ENCODE peak calls at places on chromosomes 16 and 17, in eight cellular contexts. One of them, this sample, is unnamed.

GRCh38 chr16:17271687-17272086 is 199.1 kb downstream of the XYLT1 start:
- DNase-seq in CD4-positive, alpha-beta T cell: no peak
- DNase-seq in transverse colon: peak; percentile 38
- DNase-seq in AG09309: no peak
- DNase-seq in fibroblast of mammary gland: no peak
- DNase-seq in GM13976: no peak
- DNase-seq in psoas muscle: no peak
- DNase-seq in H9: no peak
- DNase-seq in this sample: no peak

GRCh38 chr16:74811911-74812310 is 37.3 kb upstream of the FA2H start:
- DNase-seq in fibroblast of mammary gland: no peak
- DNase-seq in AG09309: no peak
- DNase-seq in GM13976: no peak
- DNase-seq in CD4-positive, alpha-beta T cell: no peak
- DNase-seq in transverse colon: no peak
- DNase-seq in psoas muscle: no peak
- DNase-seq in H9: no peak
- DNase-seq in this sample: no peak

GRCh38 chr17:75763613-75764416 is 1.2 kb downstream of the GALK1 start:
- DNase-seq in psoas muscle: no peak
- DNase-seq in H9: peak; percentile 39
- DNase-seq in CD4-positive, alpha-beta T cell: no peak
- DNase-seq in transverse colon: no peak
- DNase-seq in AG09309: no peak
- DNase-seq in GM13976: no peak
- DNase-seq in fibroblast of mammary gland: no peak
- DNase-seq in this sample: peak; percentile 63

GRCh38 chr17:46159686-46160085 is 33.5 kb downstream of the KANSL1 start:
- DNase-seq in psoas muscle: no peak
- DNase-seq in H9: no peak
- DNase-seq in fibroblast of mammary gland: peak; percentile 78
- DNase-seq in GM13976: no peak
- DNase-seq in CD4-positive, alpha-beta T cell: no peak
- DNase-seq in AG09309: peak; percentile 66
- DNase-seq in transverse colon: no peak
- DNase-seq in this sample: no peak

GRCh38 chr17:44095647-44096496 is 25.3 kb downstream of the G6PC3 start:
- DNase-seq in GM13976: peak; percentile 61
- DNase-seq in CD4-positive, alpha-beta T cell: no peak
- DNase-seq in AG09309: peak; percentile 70
- DNase-seq in H9: peak; percentile 98
- DNase-seq in fibroblast of mammary gland: peak; percentile 91
- DNase-seq in transverse colon: peak; percentile 58
- DNase-seq in psoas muscle: peak; percentile 68
- DNase-seq in this sample: peak; percentile 99

GRCh38 chr17:5354886-5355415 is 64.5 kb downstream of the NUP88 start:
- DNase-seq in CD4-positive, alpha-beta T cell: no peak
- DNase-seq in psoas muscle: no peak
- DNase-seq in transverse colon: no peak
- DNase-seq in fibroblast of mammary gland: no peak
- DNase-seq in AG09309: no peak
- DNase-seq in GM13976: no peak
- DNase-seq in H9: no peak
- DNase-seq in this sample: no peak

GRCh38 chr16:49659356-49659755 is 196.6 kb downstream of the ZNF423 start:
- DNase-seq in GM13976: no peak
- DNase-seq in AG09309: no peak
- DNase-seq in H9: no peak
- DNase-seq in fibroblast of mammary gland: no peak
- DNase-seq in CD4-positive, alpha-beta T cell: no peak
- DNase-seq in psoas muscle: no peak
- DNase-seq in transverse colon: no peak
- DNase-seq in this sample: no peak

GRCh38 chr16:825298-826061 is 24.9 kb upstream of the GNG13 start:
- DNase-seq in H9: no peak
- DNase-seq in psoas muscle: peak; percentile 46
- DNase-seq in fibroblast of mammary gland: no peak
- DNase-seq in GM13976: no peak
- DNase-seq in AG09309: no peak
- DNase-seq in transverse colon: no peak
- DNase-seq in CD4-positive, alpha-beta T cell: no peak
- DNase-seq in this sample: no peak

GRCh38 chr17:55089955-55090573 is 121.5 kb downstream of the STXBP4 start:
- DNase-seq in H9: no peak
- DNase-seq in CD4-positive, alpha-beta T cell: peak; percentile 7
- DNase-seq in psoas muscle: no peak
- DNase-seq in AG09309: no peak
- DNase-seq in fibroblast of mammary gland: peak; percentile 33
- DNase-seq in transverse colon: peak; percentile 11
- DNase-seq in GM13976: peak; percentile 36
- DNase-seq in this sample: peak; percentile 59

GRCh38 chr17:70808596-70808995 is 639.3 kb downstream of the KCNJ2 start:
- DNase-seq in CD4-positive, alpha-beta T cell: no peak
- DNase-seq in psoas muscle: no peak
- DNase-seq in GM13976: no peak
- DNase-seq in AG09309: no peak
- DNase-seq in fibroblast of mammary gland: no peak
- DNase-seq in transverse colon: no peak
- DNase-seq in H9: peak; percentile 37
- DNase-seq in this sample: peak; percentile 50

GRCh38 chr16:73879621-73880020 is 417.0 kb upstream of the PSMD7 start:
- DNase-seq in fibroblast of mammary gland: no peak
- DNase-seq in transverse colon: no peak
- DNase-seq in GM13976: no peak
- DNase-seq in psoas muscle: no peak
- DNase-seq in H9: no peak
- DNase-seq in AG09309: no peak
- DNase-seq in CD4-positive, alpha-beta T cell: no peak
- DNase-seq in this sample: no peak

GRCh38 chr17:79850571-79851460 is 11.6 kb upstream of the CBX4 start:
- DNase-seq in AG09309: no peak
- DNase-seq in psoas muscle: no peak
- DNase-seq in transverse colon: no peak
- DNase-seq in H9: no peak
- DNase-seq in CD4-positive, alpha-beta T cell: no peak
- DNase-seq in fibroblast of mammary gland: peak; percentile 61
- DNase-seq in GM13976: no peak
- DNase-seq in this sample: peak; percentile 70

GRCh38 chr17:45228121-45228941 is 6.6 kb downstream of the FMNL1 start:
- DNase-seq in GM13976: no peak
- DNase-seq in AG09309: no peak
- DNase-seq in H9: peak; percentile 44
- DNase-seq in fibroblast of mammary gland: no peak
- DNase-seq in psoas muscle: no peak
- DNase-seq in CD4-positive, alpha-beta T cell: no peak
- DNase-seq in transverse colon: peak; percentile 13
- DNase-seq in this sample: peak; percentile 55

GRCh38 chr17:76161619-76162222 is 20.7 kb upstream of the FOXJ1 start:
- DNase-seq in H9: no peak
- DNase-seq in CD4-positive, alpha-beta T cell: no peak
- DNase-seq in fibroblast of mammary gland: no peak
- DNase-seq in psoas muscle: no peak
- DNase-seq in GM13976: no peak
- DNase-seq in transverse colon: no peak
- DNase-seq in AG09309: no peak
- DNase-seq in this sample: no peak

DNA sequence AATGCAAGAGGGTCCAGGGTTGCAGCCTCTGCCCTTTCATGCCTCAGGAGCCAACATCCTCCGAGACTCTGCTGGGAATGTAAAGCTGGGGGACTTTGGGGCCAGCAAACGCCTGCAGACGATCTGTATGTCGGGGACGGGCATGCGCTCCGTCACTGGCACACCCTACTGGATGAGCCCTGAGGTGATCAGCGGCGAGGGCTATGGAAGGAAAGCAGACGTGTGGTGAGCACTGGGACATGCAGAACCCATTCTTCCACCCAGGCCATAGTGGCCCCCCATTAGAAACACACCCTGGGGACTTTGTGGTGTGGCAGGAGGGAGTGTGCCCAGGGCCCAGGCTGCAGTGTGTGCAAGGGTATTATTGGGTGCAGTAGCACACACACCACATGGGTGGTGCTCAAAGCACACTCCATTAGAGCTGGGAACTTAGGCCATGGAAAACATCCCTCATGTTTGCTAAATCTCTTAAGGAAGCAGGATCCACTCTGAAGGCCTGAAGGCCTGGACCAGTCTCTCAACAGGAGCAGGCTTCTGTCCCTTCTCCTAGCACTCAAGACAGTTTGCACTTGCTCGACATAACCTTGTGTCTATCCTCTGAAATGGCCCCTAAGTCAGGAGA is 7.6 kb downstream of the LIMD2 start:
- DNase-seq in CD4-positive, alpha-beta T cell: no peak
- DNase-seq in AG09309: no peak
- DNase-seq in H9: no peak
- DNase-seq in GM13976: no peak
- DNase-seq in fibroblast of mammary gland: no peak
- DNase-seq in transverse colon: no peak
- DNase-seq in psoas muscle: no peak
- DNase-seq in this sample: no peak
- TF ChIP-seq CTCF in CD4-positive, alpha-beta T cell: no peak
- TF ChIP-seq CTCF in AG09309: no peak
- TF ChIP-seq CTCF in H9: no peak
- TF ChIP-seq CTCF in GM13976: no peak
- TF ChIP-seq CTCF in fibroblast of mammary gland: no peak
- TF ChIP-seq CTCF in transverse colon: no peak
- TF ChIP-seq CTCF in psoas muscle: no peak
- TF ChIP-seq CTCF in this sample: no peak

GRCh38 chr17:14552311-14552710 is 251.4 kb downstream of the HS3ST3B1 start:
- DNase-seq in CD4-positive, alpha-beta T cell: no peak
- DNase-seq in fibroblast of mammary gland: no peak
- DNase-seq in transverse colon: no peak
- DNase-seq in H9: no peak
- DNase-seq in GM13976: no peak
- DNase-seq in psoas muscle: no peak
- DNase-seq in AG09309: no peak
- DNase-seq in this sample: no peak

GRCh38 chr17:14557482-14557881 is 256.6 kb downstream of the HS3ST3B1 start:
- DNase-seq in AG09309: no peak
- DNase-seq in psoas muscle: no peak
- DNase-seq in fibroblast of mammary gland: no peak
- DNase-seq in CD4-positive, alpha-beta T cell: no peak
- DNase-seq in GM13976: no peak
- DNase-seq in H9: no peak
- DNase-seq in transverse colon: no peak
- DNase-seq in this sample: no peak

GRCh38 chr17:14559720-14560119 is 258.8 kb downstream of the HS3ST3B1 start:
- DNase-seq in CD4-positive, alpha-beta T cell: no peak
- DNase-seq in transverse colon: no peak
- DNase-seq in H9: no peak
- DNase-seq in GM13976: no peak
- DNase-seq in psoas muscle: no peak
- DNase-seq in AG09309: no peak
- DNase-seq in fibroblast of mammary gland: no peak
- DNase-seq in this sample: no peak

GRCh38 chr17:14559220-14559619 is 258.3 kb downstream of the HS3ST3B1 start:
- DNase-seq in GM13976: no peak
- DNase-seq in fibroblast of mammary gland: no peak
- DNase-seq in CD4-positive, alpha-beta T cell: no peak
- DNase-seq in H9: no peak
- DNase-seq in transverse colon: no peak
- DNase-seq in psoas muscle: no peak
- DNase-seq in AG09309: no peak
- DNase-seq in this sample: no peak

GRCh38 chr17:14553847-14554246 is 253.0 kb downstream of the HS3ST3B1 start:
- DNase-seq in psoas muscle: no peak
- DNase-seq in fibroblast of mammary gland: no peak
- DNase-seq in GM13976: no peak
- DNase-seq in CD4-positive, alpha-beta T cell: no peak
- DNase-seq in transverse colon: no peak
- DNase-seq in H9: no peak
- DNase-seq in AG09309: no peak
- DNase-seq in this sample: no peak
- TF ChIP-seq CTCF in psoas muscle: no peak
- TF ChIP-seq CTCF in fibroblast of mammary gland: no peak
- TF ChIP-seq CTCF in GM13976: no peak
- TF ChIP-seq CTCF in CD4-positive, alpha-beta T cell: peak; percentile 12
- TF ChIP-seq CTCF in transverse colon: no peak
- TF ChIP-seq CTCF in H9: peak; percentile 48
- TF ChIP-seq CTCF in AG09309: no peak
- TF ChIP-seq CTCF in this sample: peak; percentile 65

GRCh38 chr16:88633684-88634140 is 4.7 kb upstream of the IL17C start:
- DNase-seq in GM13976: peak; percentile 89
- DNase-seq in transverse colon: peak; percentile 60
- DNase-seq in psoas muscle: no peak
- DNase-seq in AG09309: no peak
- DNase-seq in fibroblast of mammary gland: peak; percentile 36
- DNase-seq in H9: peak; percentile 86
- DNase-seq in CD4-positive, alpha-beta T cell: no peak
- DNase-seq in this sample: peak; percentile 90
- TF ChIP-seq CTCF in GM13976: peak; percentile 60
- TF ChIP-seq CTCF in transverse colon: peak; percentile 20
- TF ChIP-seq CTCF in psoas muscle: no peak
- TF ChIP-seq CTCF in AG09309: peak; percentile 39
- TF ChIP-seq CTCF in fibroblast of mammary gland: peak; percentile 27
- TF ChIP-seq CTCF in H9: peak; percentile 58
- TF ChIP-seq CTCF in CD4-positive, alpha-beta T cell: no peak
- TF ChIP-seq CTCF in this sample: peak; percentile 74

GRCh38 chr16:3762080-3762750 is 44.9 kb upstream of the TRAP1 start:
- DNase-seq in transverse colon: no peak
- DNase-seq in fibroblast of mammary gland: no peak
- DNase-seq in GM13976: no peak
- DNase-seq in AG09309: no peak
- DNase-seq in H9: no peak
- DNase-seq in CD4-positive, alpha-beta T cell: no peak
- DNase-seq in psoas muscle: no peak
- DNase-seq in this sample: no peak
- TF ChIP-seq CTCF in transverse colon: no peak
- TF ChIP-seq CTCF in fibroblast of mammary gland: no peak
- TF ChIP-seq CTCF in GM13976: no peak
- TF ChIP-seq CTCF in AG09309: no peak
- TF ChIP-seq CTCF in H9: no peak
- TF ChIP-seq CTCF in CD4-positive, alpha-beta T cell: no peak
- TF ChIP-seq CTCF in psoas muscle: no peak
- TF ChIP-seq CTCF in this sample: no peak

This sample was measured in endodermal cell.